ENCODE peak calls at places on chromosomes 5 and 9, in four cellular contexts. One of them, this sample, is unnamed.

GRCh38 chr5:143400541-143401252 is 2.8 kb downstream of the NR3C1 start:
- DNase-seq in endothelial cell of umbilical vein: peak; percentile 50
- DNase-seq in tibial artery: peak; percentile 57
- DNase-seq in thoracic aorta: no peak
- DNase-seq in this sample: no peak

GRCh38 chr9:91992636-91993035 is 42.6 kb upstream of the ROR2 start:
- DNase-seq in tibial artery: no peak
- DNase-seq in thoracic aorta: no peak
- DNase-seq in endothelial cell of umbilical vein: no peak
- DNase-seq in this sample: no peak

GRCh38 chr5:107567901-107568671 is 102.7 kb downstream of the EFNA5 start:
- DNase-seq in endothelial cell of umbilical vein: no peak
- DNase-seq in tibial artery: no peak
- DNase-seq in thoracic aorta: no peak
- DNase-seq in this sample: no peak

GRCh38 chr9:131279196-131279926 is 3.1 kb upstream of the FAM78A start:
- DNase-seq in thoracic aorta: no peak
- DNase-seq in endothelial cell of umbilical vein: no peak
- DNase-seq in tibial artery: no peak
- DNase-seq in this sample: no peak

GRCh38 chr9:122444366-122444765 is 33.4 kb downstream of the OR1J1 start:
- DNase-seq in tibial artery: no peak
- DNase-seq in endothelial cell of umbilical vein: no peak
- DNase-seq in thoracic aorta: no peak
- DNase-seq in this sample: no peak

GRCh38 chr5:119945696-119946095 is 316.3 kb downstream of the FAM170A start:
- DNase-seq in thoracic aorta: no peak
- DNase-seq in endothelial cell of umbilical vein: no peak
- DNase-seq in tibial artery: no peak
- DNase-seq in this sample: no peak

GRCh38 chr5:63127054-63127453 is 548.4 kb downstream of the LRRC70 start:
- DNase-seq in tibial artery: no peak
- DNase-seq in thoracic aorta: no peak
- DNase-seq in endothelial cell of umbilical vein: no peak
- DNase-seq in this sample: no peak

GRCh38 chr5:134503937-134504437 is 21.5 kb upstream of the JADE2 start:
- DNase-seq in thoracic aorta: no peak
- DNase-seq in endothelial cell of umbilical vein: no peak
- DNase-seq in tibial artery: no peak
- DNase-seq in this sample: no peak

GRCh38 chr5:89417990-89418820 is 535.2 kb upstream of the MEF2C start:
- DNase-seq in tibial artery: no peak
- DNase-seq in thoracic aorta: no peak
- DNase-seq in endothelial cell of umbilical vein: no peak
- DNase-seq in this sample: no peak

GRCh38 chr9:93023521-93023815 is 35.0 kb upstream of the SUSD3 start:
- DNase-seq in endothelial cell of umbilical vein: no peak
- DNase-seq in tibial artery: no peak
- DNase-seq in thoracic aorta: no peak
- DNase-seq in this sample: no peak

GRCh38 chr5:41094871-41095270 is 23.7 kb upstream of the MROH2B start:
- DNase-seq in endothelial cell of umbilical vein: no peak
- DNase-seq in tibial artery: no peak
- DNase-seq in thoracic aorta: no peak
- DNase-seq in this sample: no peak

GRCh38 chr9:81560851-81561732 is 128.3 kb downstream of the TLE1 start:
- DNase-seq in tibial artery: no peak
- DNase-seq in endothelial cell of umbilical vein: no peak
- DNase-seq in thoracic aorta: no peak
- DNase-seq in this sample: no peak

DNA sequence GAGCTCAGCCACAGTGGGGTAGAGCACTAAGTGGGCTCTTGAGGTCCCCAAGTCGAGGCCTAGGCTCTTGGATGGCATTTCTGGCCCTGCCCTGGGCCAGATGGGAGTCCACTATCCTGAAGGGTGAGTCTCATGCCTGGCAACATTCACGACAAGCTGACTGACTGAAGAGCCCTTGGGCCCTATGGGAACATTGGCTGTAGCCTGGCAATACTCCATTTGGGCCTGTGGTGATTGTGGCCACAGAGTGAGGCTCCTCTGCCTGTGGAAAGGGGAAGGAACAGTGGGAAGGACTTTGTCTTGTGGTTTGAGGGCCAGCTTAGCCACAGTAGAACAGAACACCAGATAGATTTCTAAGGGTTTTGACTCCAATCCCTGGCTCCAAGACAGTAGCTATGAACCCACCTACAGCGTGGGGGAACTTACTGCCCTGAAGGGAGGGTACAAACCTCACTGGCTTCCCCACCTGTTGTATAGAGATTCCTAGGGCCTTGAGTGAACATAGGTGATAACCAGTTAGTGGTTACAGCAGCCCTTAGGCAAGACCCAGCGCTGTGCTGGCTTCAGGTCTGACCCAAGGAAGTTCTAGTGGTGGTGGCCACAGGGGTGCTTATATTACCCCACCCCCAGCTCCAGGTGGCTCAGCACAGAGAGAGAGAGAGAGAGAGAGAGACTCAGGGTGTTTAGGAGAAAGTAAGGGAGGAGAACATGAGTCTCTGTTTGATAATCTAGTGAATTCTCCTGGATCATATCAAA is 72.4 kb downstream of the KIAA0825 start:
- DNase-seq in endothelial cell of umbilical vein: no peak
- DNase-seq in thoracic aorta: no peak
- DNase-seq in tibial artery: no peak
- DNase-seq in this sample: no peak
- H3K9me3 ChIP-seq in endothelial cell of umbilical vein: no peaks in the 10 kb centered on the region
- H3K9me3 ChIP-seq in thoracic aorta: no peaks in the 10 kb centered on the region
- H3K9me3 ChIP-seq in tibial artery: no peaks in the 10 kb centered on the region
- H3K9me3 ChIP-seq in this sample: no peaks in the 10 kb centered on the region

GRCh38 chr5:141392429-141393198 is at the start of gene PCDHGA8:
- DNase-seq in thoracic aorta: no peak
- DNase-seq in endothelial cell of umbilical vein: no peak
- DNase-seq in tibial artery: no peak
- DNase-seq in this sample: no peak
- H3K9me3 ChIP-seq in thoracic aorta: peaks cover 91% of the 10 kb centered on the region
- H3K9me3 ChIP-seq in endothelial cell of umbilical vein: peaks cover 2% of the 10 kb centered on the region
- H3K9me3 ChIP-seq in tibial artery: peaks cover 35% of the 10 kb centered on the region
- H3K9me3 ChIP-seq in this sample: peaks cover 8% of the 10 kb centered on the region

DNA sequence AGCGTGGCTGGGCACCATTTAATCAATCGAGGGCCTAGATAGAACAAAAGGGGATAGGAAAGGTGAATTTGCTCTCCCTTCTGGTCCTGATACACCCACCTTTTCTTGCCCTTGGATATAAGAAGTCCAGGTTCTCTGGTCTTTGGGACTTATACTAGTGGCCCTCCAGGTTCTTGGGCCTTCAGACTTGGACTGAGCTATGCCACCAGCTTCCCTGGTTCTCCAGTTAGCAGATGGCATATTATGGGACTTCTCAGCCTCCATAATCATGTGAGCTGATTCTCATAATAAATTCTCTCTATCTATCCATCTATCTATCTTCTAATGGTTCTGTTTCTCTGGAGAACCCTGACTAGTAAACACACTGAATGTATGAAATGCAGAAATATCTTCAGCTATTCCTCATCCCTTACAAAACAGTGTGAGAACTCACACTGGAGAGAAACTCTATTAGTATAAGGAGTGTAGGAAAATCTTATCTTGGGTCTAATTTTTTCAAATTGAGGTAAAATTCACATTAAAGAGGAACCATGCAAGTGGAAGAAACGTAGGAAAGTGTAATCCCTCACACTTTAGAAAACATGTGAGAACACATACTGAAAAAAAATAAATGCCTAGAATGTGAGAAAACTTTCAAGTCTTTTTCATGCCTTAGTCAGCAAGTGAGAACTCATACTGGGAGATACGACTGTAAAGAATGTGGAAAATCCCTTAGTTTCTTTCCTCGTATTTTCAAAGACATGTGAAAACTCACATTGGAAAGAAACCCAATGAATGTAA is 15.5 kb downstream of the PCDHB15 start:
- DNase-seq in thoracic aorta: no peak
- DNase-seq in tibial artery: no peak
- DNase-seq in endothelial cell of umbilical vein: peak; percentile 8
- DNase-seq in this sample: no peak
- H3K9me3 ChIP-seq in thoracic aorta: peaks cover 100% of the 10 kb centered on the region
- H3K9me3 ChIP-seq in tibial artery: peaks cover 42% of the 10 kb centered on the region
- H3K9me3 ChIP-seq in endothelial cell of umbilical vein: peaks cover 6% of the 10 kb centered on the region
- H3K9me3 ChIP-seq in this sample: peaks cover 25% of the 10 kb centered on the region

DNA sequence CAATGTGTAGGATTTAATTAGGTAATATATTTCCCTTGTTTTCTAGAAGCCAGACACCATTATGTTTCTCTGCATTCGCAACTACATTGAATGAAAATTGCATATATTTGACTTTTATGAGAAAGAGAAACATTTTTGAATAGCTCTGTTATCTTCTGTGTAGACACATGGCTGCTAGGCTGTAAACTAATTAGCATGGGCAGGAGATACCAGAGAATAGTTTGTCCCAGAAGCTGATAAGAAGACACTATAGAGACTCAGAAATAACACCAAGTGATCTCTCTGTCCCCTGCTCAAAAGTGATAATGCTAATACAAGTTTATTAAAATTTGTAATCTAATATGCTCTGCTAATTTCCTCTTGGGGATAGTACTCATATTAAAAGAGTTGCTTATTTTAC is 198.0 kb upstream of the TUSC1 start:
- DNase-seq in thoracic aorta: no peak
- DNase-seq in endothelial cell of umbilical vein: no peak
- DNase-seq in tibial artery: no peak
- DNase-seq in this sample: no peak
- H3K9me3 ChIP-seq in thoracic aorta: no peaks in the 10 kb centered on the region
- H3K9me3 ChIP-seq in endothelial cell of umbilical vein: no peaks in the 10 kb centered on the region
- H3K9me3 ChIP-seq in tibial artery: no peaks in the 10 kb centered on the region
- H3K9me3 ChIP-seq in this sample: no peaks in the 10 kb centered on the region

GRCh38 chr5:2003690-2004365 is 121.1 kb upstream of the IRX4 start:
- DNase-seq in endothelial cell of umbilical vein: no peak
- DNase-seq in thoracic aorta: no peak
- DNase-seq in tibial artery: no peak
- DNase-seq in this sample: no peak
- H3K9me3 ChIP-seq in endothelial cell of umbilical vein: no peaks in the 10 kb centered on the region
- H3K9me3 ChIP-seq in thoracic aorta: no peaks in the 10 kb centered on the region
- H3K9me3 ChIP-seq in tibial artery: no peaks in the 10 kb centered on the region
- H3K9me3 ChIP-seq in this sample: no peaks in the 10 kb centered on the region

GRCh38 chr9:111400564-111400898 is 70.5 kb upstream of the OR2K2 start:
- DNase-seq in tibial artery: no peak
- DNase-seq in endothelial cell of umbilical vein: no peak
- DNase-seq in thoracic aorta: no peak
- DNase-seq in this sample: no peak

GRCh38 chr9:111399211-111399739 is 69.3 kb upstream of the OR2K2 start:
- DNase-seq in thoracic aorta: no peak
- DNase-seq in endothelial cell of umbilical vein: no peak
- DNase-seq in tibial artery: no peak
- DNase-seq in this sample: no peak

GRCh38 chr9:111405701-111406100 is 75.7 kb upstream of the OR2K2 start:
- DNase-seq in thoracic aorta: no peak
- DNase-seq in endothelial cell of umbilical vein: no peak
- DNase-seq in tibial artery: no peak
- DNase-seq in this sample: no peak

GRCh38 chr9:111393971-111394370 is 63.9 kb upstream of the OR2K2 start:
- DNase-seq in endothelial cell of umbilical vein: no peak
- DNase-seq in thoracic aorta: no peak
- DNase-seq in tibial artery: no peak
- DNase-seq in this sample: no peak

DNA sequence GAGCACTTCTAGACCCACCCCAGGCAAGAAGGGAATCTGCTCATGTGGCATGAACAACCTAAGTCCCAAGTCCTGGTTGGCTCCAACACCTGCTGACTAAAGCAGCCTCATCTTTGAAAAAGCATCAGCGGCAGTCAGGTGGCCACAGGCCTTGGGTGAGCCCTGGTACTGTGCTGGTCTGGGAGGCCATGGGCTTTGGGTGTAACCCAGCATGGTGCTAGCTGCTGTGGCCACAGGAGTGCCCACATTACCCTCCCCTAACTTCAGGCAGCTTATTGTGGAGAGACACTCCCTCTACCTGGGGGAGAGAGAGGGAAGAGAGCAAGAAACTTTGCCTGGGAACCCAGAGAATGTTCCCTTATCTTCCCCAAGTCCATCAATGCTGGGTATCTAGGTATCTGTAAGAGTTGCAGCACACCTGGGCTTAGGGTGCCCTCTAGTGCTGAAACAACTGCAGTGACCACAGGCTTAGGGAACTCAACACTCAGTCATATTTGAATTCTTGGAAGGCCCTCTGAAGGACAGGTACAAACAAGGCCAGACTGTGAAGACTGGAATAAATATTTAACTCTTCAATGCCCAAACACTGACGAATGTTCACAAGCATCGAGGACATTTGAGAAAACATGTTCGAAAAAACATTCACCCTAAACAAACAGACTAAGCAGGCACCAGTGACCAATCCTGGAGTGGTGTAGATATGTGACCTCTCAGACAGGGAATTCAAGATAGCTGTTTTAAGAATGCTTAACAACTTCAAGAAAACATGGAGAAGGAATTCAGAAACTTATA is 69.9 kb upstream of the OR2K2 start:
- DNase-seq in tibial artery: no peak
- DNase-seq in thoracic aorta: no peak
- DNase-seq in endothelial cell of umbilical vein: peak; percentile 14
- DNase-seq in this sample: no peak
- H3K9me3 ChIP-seq in tibial artery: no peaks in the 10 kb centered on the region
- H3K9me3 ChIP-seq in thoracic aorta: peaks cover 13% of the 10 kb centered on the region
- H3K9me3 ChIP-seq in endothelial cell of umbilical vein: no peaks in the 10 kb centered on the region
- H3K9me3 ChIP-seq in this sample: peaks cover 6% of the 10 kb centered on the region

GRCh38 chr5:32551194-32551593 is 34.2 kb upstream of the SUB1 start:
- DNase-seq in thoracic aorta: no peak
- DNase-seq in tibial artery: no peak
- DNase-seq in endothelial cell of umbilical vein: no peak
- DNase-seq in this sample: no peak
- H3K9me3 ChIP-seq in thoracic aorta: no peaks in the 10 kb centered on the region
- H3K9me3 ChIP-seq in tibial artery: no peaks in the 10 kb centered on the region
- H3K9me3 ChIP-seq in endothelial cell of umbilical vein: no peaks in the 10 kb centered on the region
- H3K9me3 ChIP-seq in this sample: no peaks in the 10 kb centered on the region

DNA sequence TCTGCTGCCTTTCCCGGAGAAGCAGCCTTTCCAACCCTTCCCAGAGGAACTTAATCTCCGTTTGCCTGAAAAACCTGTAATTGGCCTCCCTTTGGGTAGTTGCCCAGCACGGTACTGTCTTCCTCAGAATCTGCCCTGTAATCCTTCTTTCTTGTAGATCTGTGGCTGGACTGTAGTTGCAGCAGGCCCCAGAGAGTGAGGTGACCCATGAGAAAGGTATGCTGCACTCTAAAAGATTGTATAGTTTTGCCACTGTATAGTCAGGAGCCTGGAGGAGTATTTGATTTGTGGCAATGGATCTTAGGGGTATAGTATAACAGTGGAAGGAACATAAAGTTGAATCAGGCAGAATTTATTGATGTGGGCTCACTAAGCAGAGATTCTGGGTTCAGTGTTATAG is 11.8 kb downstream of the SPIN1 start:
- DNase-seq in tibial artery: no peak
- DNase-seq in thoracic aorta: no peak
- DNase-seq in endothelial cell of umbilical vein: no peak
- DNase-seq in this sample: no peak
- H3K9me3 ChIP-seq in tibial artery: no peaks in the 10 kb centered on the region
- H3K9me3 ChIP-seq in thoracic aorta: no peaks in the 10 kb centered on the region
- H3K9me3 ChIP-seq in endothelial cell of umbilical vein: no peaks in the 10 kb centered on the region
- H3K9me3 ChIP-seq in this sample: no peaks in the 10 kb centered on the region